ENCODE peak calls at places on chromosomes 16 and 17, in four cellular contexts. R is dorsolateral prefrontal cortex, Z is progenitor cell of endocrine pancreas, X is fibroblast of pulmonary artery. P is an unnamed sample.

GRCh38 chr17:82036634-82037112 is 824 bp downstream of the DCXR start:
- DNase-seq in Z (no peak), X (no peak), R (no peak), P (no peak)

GRCh38 chr17:50101346-50102163 is 6.4 kb downstream of the PDK2 start:
- DNase-seq in X (peak), R (no peak), Z (no peak), P (peak)

GRCh38 chr16:78648517-78648916 is 549.1 kb downstream of the WWOX start:
- DNase-seq in Z (no peak), X (peak), R (no peak), P (no peak)

GRCh38 chr17:1490643-1491405 is 1.7 kb downstream of the MYO1C start:
- DNase-seq in R (no peak), X (no peak), Z (no peak), P (peak)

GRCh38 chr17:62189377-62189776 is 124.3 kb upstream of the MED13 start:
- DNase-seq in R (no peak), Z (no peak), X (no peak), P (no peak)

GRCh38 chr17:50785126-50785525 is 17.8 kb upstream of the ANKRD40CL start:
- DNase-seq in X (no peak), Z (no peak), R (no peak), P (no peak)

GRCh38 chr17:48626470-48627241 is 498 bp upstream of the HOXB9 start:
- DNase-seq in X (peak), R (no peak), Z (no peak), P (peak)

GRCh38 chr17:39123627-39124026 is 27.8 kb downstream of the PLXDC1 start:
- DNase-seq in X (no peak), R (no peak), Z (no peak), P (no peak)

GRCh38 chr16:1152651-1153259 is at the start of gene CACNA1H:
- DNase-seq in R (no peak), X (no peak), Z (peak), P (no peak)

GRCh38 chr17:1764274-1764673 is 2.4 kb downstream of the SERPINF1 start:
- DNase-seq in X (peak), R (no peak), Z (no peak), P (no peak)

GRCh38 chr17:51739245-51739886 is 419.1 kb downstream of the CA10 start:
- DNase-seq in X (no peak), Z (no peak), R (no peak), P (no peak)

GRCh38 chr16:84754353-84754856 is 54.6 kb downstream of the USP10 start:
- DNase-seq in R (no peak), Z (peak), X (peak), P (peak)

GRCh38 chr16:15450624-15451023 is 16.2 kb downstream of the BMERB1 start:
- DNase-seq in X (no peak), Z (no peak), R (no peak), P (no peak)

GRCh38 chr17:36614974-36615373 is 13.6 kb downstream of the MRM1 start:
- DNase-seq in Z (no peak), R (no peak), X (no peak), P (no peak)

GRCh38 chr17:75832164-75832651 is 12.0 kb downstream of the UNC13D start:
- DNase-seq in Z (no peak), R (no peak), X (peak), P (no peak)

GRCh38 chr17:75701288-75701687 is 20.0 kb upstream of the ITGB4 start:
- DNase-seq in R (no peak), X (no peak), Z (no peak), P (no peak)

GRCh38 chr17:7404737-7405412 is 978 bp upstream of the TMEM256 start:
- DNase-seq in Z (no peak), X (peak), R (peak), P (peak)

GRCh38 chr16:1559446-1559975 is 26.0 kb downstream of the TMEM204 start:
- DNase-seq in R (no peak), Z (no peak), X (no peak), P (no peak)

GRCh38 chr16:89237733-89238132 is 20.2 kb downstream of the ZNF778 start:
- DNase-seq in R (no peak), Z (no peak), X (no peak), P (no peak)

GRCh38 chr17:44374306-44375195 is 10.9 kb upstream of the FAM171A2 start:
- DNase-seq in X (no peak), R (no peak), Z (no peak), P (peak)

GRCh38 chr16:24088767-24089166 is 167.4 kb upstream of the CACNG3 start:
- DNase-seq in X (no peak), Z (no peak), R (no peak), P (no peak)

GRCh38 chr16:11297492-11298142 is 16.5 kb upstream of the PRM1 start:
- DNase-seq in R (peak), X (peak), Z (peak), P (peak)

GRCh38 chr17:71472809-71473789 is 647.7 kb upstream of the SOX9 start:
- DNase-seq in R (no peak), Z (no peak), X (peak), P (peak)

GRCh38 chr17:72997559-72997958 is 94.9 kb downstream of the SLC39A11 start:
- DNase-seq in Z (no peak), X (peak), R (no peak), P (no peak)

GRCh38 chr16:8863594-8864424 is 5.0 kb downstream of the CARHSP1 start:
- DNase-seq in Z (no peak), R (peak), X (no peak), P (peak)

GRCh38 chr16:81786321-81786720 is 7.2 kb downstream of the PLCG2 start:
- DNase-seq in R (no peak), X (peak), Z (no peak), P (peak)

GRCh38 chr17:19372439-19372838 is 5.9 kb upstream of the MAPK7 start:
- DNase-seq in Z (no peak), X (no peak), R (no peak), P (no peak)

GRCh38 chr17:35138218-35138617 is 3.9 kb downstream of the NLE1 start:
- DNase-seq in R (no peak), Z (no peak), X (no peak), P (no peak)

GRCh38 chr17:48617515-48618365 is 2.6 kb upstream of the HOXB8 start:
- DNase-seq in X (no peak), Z (no peak), R (no peak), P (no peak)

GRCh38 chr16:53865492-53865863 is 161.5 kb downstream of the FTO start:
- DNase-seq in Z (no peak), X (peak), R (no peak), P (no peak)

GRCh38 chr16:29820271-29820701 is at the start of gene MVP:
- DNase-seq in Z (no peak), R (no peak), X (peak), P (peak)

GRCh38 chr17:149897-150575 is 12.7 kb downstream of the SCGB1C2 start:
- DNase-seq in Z (no peak), R (peak), X (no peak), P (peak)

GRCh38 chr16:86375370-86375769 is 135.0 kb upstream of the FOXF1 start:
- DNase-seq in R (no peak), Z (no peak), X (peak), P (no peak)

GRCh38 chr17:22161376-22161775 is 469.1 kb downstream of the KCNJ18 start:
- DNase-seq in Z (no peak), X (no peak), R (no peak), P (no peak)

GRCh38 chr17:43784628-43785101 is 4.4 kb downstream of the CFAP97D1 start:
- DNase-seq in R (no peak), Z (no peak), X (peak), P (no peak)

GRCh38 chr16:90019543-90020259 is 445 bp upstream of the DBNDD1 start:
- DNase-seq in Z (peak), R (no peak), X (peak), P (peak)

GRCh38 chr17:44915727-44916058 is 393 bp upstream of the GFAP start:
- DNase-seq in X (no peak), R (no peak), Z (no peak), P (no peak)